ENCODE peak calls at places on chromosome 20, in four cellular contexts. L is mesenchymal stem cell, X is H9, H is IMR-90. C is an unnamed sample.

GRCh38 chr20:22905667-22906066 is 129.4 kb upstream of the SSTR4 start:
- DNase-seq in L (no peak), X (no peak), H (no peak), C (no peak)

GRCh38 chr20:15930324-15931305 is 642.6 kb downstream of the KIF16B start:
- DNase-seq in L (peak), X (no peak), H (peak), C (peak)

GRCh38 chr20:23340524-23340923 is 10.1 kb upstream of the NXT1 start:
- DNase-seq in L (peak), X (peak), H (peak), C (no peak)

GRCh38 chr20:53258741-53259140 is 286.6 kb downstream of the TSHZ2 start:
- DNase-seq in L (no peak), X (no peak), H (no peak), C (no peak)

GRCh38 chr20:11207749-11208502 is 534.1 kb upstream of the JAG1 start:
- DNase-seq in L (peak), X (no peak), H (peak), C (no peak)

GRCh38 chr20:32523613-32524218 is 61.4 kb downstream of the NOL4L start:
- DNase-seq in L (no peak), X (no peak), H (no peak), C (no peak)

GRCh38 chr20:25632940-25633790 is 9.4 kb upstream of the NANP start:
- DNase-seq in L (peak), X (no peak), H (peak), C (no peak)

GRCh38 chr20:63642518-63643247 is 10.5 kb downstream of the STMN3 start:
- DNase-seq in L (no peak), X (peak), H (no peak), C (no peak)

GRCh38 chr20:38907918-38908677 is 18.1 kb upstream of the FAM83D start:
- DNase-seq in L (no peak), X (no peak), H (no peak), C (no peak)

GRCh38 chr20:17518339-17519052 is 12.7 kb downstream of the BFSP1 start:
- DNase-seq in L (no peak), X (peak), H (no peak), C (no peak)

GRCh38 chr20:47205577-47206123 is 150.8 kb downstream of the ZMYND8 start:
- DNase-seq in L (peak), X (peak), H (peak), C (peak)
- H3K27ac ChIP-seq in L (no peak), X (no peak), H (no peak), C (no peak)

DNA sequence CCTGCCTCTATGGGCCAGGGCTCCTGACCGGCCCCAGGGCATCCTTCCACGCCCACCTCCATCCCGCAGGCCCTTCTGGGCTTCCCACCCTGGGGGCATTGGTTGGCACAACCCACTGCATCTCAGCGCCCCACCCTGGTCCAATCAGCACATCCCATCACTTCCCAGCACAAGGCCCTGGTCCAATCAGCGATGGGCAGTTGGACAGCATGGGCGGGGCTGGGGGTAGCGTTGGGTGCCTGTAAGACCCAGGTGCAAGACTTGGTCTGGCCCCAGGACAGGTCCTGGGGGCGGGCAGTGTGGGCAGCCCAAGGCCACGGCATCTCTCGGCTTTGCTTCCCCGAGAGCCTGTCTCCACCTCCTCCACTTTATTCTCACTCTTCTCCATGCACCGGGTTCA is 298.5 kb downstream of the BMP7 start:
- DNase-seq in L (no peak), X (peak), H (no peak), C (no peak)
- H3K18ac ChIP-seq in L (no peak), X (no peak), H (no peak), C (no peak)

GRCh38 chr20:4041748-4042411 is 26.5 kb upstream of the RNF24 start:
- DNase-seq in L (peak), X (no peak), H (peak), C (no peak)

GRCh38 chr20:4045082-4045481 is 29.7 kb upstream of the RNF24 start:
- DNase-seq in L (no peak), X (no peak), H (no peak), C (no peak)

GRCh38 chr20:4045741-4046140 is 30.4 kb upstream of the RNF24 start:
- DNase-seq in L (peak), X (no peak), H (peak), C (no peak)

GRCh38 chr20:4043329-4043728 is 28.0 kb upstream of the RNF24 start:
- DNase-seq in L (no peak), X (no peak), H (no peak), C (no peak)

GRCh38 chr20:4043801-4044200 is 28.4 kb upstream of the RNF24 start:
- DNase-seq in L (no peak), X (no peak), H (no peak), C (no peak)
- H3K27ac ChIP-seq in L (no peak), X (no peak), H (no peak), C (no peak)

GRCh38 chr20:46629341-46629740 is 21.9 kb downstream of the SLC13A3 start:
- DNase-seq in L (no peak), X (no peak), H (no peak), C (no peak)

GRCh38 chr20:46634528-46634927 is 16.7 kb downstream of the SLC13A3 start:
- DNase-seq in L (no peak), X (no peak), H (no peak), C (no peak)

GRCh38 chr20:46631212-46631869 is 19.9 kb downstream of the SLC13A3 start:
- DNase-seq in L (peak), X (no peak), H (peak), C (no peak)

GRCh38 chr20:46630336-46630735 is 20.9 kb downstream of the SLC13A3 start:
- DNase-seq in L (no peak), X (no peak), H (no peak), C (no peak)

GRCh38 chr20:46631874-46632446 is 19.3 kb downstream of the SLC13A3 start:
- DNase-seq in L (no peak), X (no peak), H (no peak), C (no peak)
- H3K18ac ChIP-seq in L (no peak), X (no peak), H (no peak), C (peak)

GRCh38 chr20:49692941-49693340 is 20.7 kb downstream of the B4GALT5 start:
- DNase-seq in L (no peak), X (no peak), H (no peak), C (no peak)

GRCh38 chr20:49695830-49696229 is 17.8 kb downstream of the B4GALT5 start:
- DNase-seq in L (no peak), X (no peak), H (no peak), C (no peak)

GRCh38 chr20:49693435-49694171 is 20.1 kb downstream of the B4GALT5 start:
- DNase-seq in L (no peak), X (no peak), H (no peak), C (no peak)

GRCh38 chr20:49696594-49696993 is 17.1 kb downstream of the B4GALT5 start:
- DNase-seq in L (no peak), X (no peak), H (no peak), C (no peak)

GRCh38 chr20:49694450-49695071 is 19.1 kb downstream of the B4GALT5 start:
- DNase-seq in L (no peak), X (no peak), H (no peak), C (no peak)
- H3K27ac ChIP-seq in L (no peak), X (peak), H (no peak), C (no peak)

DNA sequence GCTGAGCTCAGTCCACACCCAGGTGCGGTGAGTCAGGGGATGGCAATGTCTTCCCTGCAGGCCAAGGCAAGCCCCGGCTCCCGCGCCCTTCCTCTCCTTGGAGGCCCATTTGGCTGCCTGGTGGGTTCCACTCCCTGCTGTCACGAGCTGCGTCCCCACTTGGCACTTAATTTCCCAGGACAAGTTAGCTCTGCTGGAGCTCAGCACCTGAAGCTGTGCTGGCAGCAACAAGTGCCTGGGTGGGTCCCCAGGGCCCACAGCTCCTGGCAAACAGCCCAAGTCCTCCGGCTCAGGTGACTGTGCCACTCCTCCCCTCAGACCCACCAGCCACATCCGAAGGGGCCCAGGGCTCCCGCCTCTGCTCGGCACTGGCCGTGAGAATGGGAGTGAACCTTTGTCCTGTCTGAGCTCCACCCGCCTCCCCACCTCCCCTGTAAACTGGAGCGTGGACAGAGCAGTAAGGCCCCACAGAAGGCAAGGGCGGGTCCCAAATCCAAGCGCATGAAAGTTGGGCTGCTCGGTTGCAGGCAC is 16.9 kb downstream of the LAMA5 start:
- DNase-seq in L (no peak), X (no peak), H (no peak), C (no peak)
- H3K18ac ChIP-seq in L (no peak), X (no peak), H (no peak), C (peak)

C was measured in neuronal stem cell.